ENCODE peak calls at places on chromosomes 12 and 14, in ten cellular contexts. R is foreskin keratinocyte; J is left ventricle myocardium superior; Z is naive thymus-derived CD8-positive, alpha-beta T cell; P is effector memory CD8-positive, alpha-beta T cell; F is left lobe of liver; T is naive thymus-derived CD4-positive, alpha-beta T cell; W is activated CD4-positive, alpha-beta T cell treated with anti-CD3 and anti-CD28 coated beads for 36 hours; S is stimulated activated naive B cell treated with anti-CD40 and anti-IgM and Interleukin-4, amounts not matched to agents 10 μg/mL and 1 μg/mL and 100 μg/mL, for 72 hours; I is aorta. H is an unnamed sample.

GRCh38 chr12:52193991-52194390 is 2.2 kb upstream of the KRT80 start:
- ATAC-seq in F (no peak), R (no peak), S (no peak), W (no peak), P (no peak), J (no peak), Z (no peak), I (no peak), T (no peak), H (no peak)

GRCh38 chr14:68655961-68656360 is 136.9 kb downstream of the ZFP36L1 start:
- ATAC-seq in Z (no peak), W (no peak), P (no peak), J (peak; percentile 15), S (peak; percentile 27), I (no peak), T (no peak), R (no peak), F (peak; percentile 88), H (no peak)

GRCh38 chr12:50132505-50133135 is 20.6 kb downstream of the COX14 start:
- ATAC-seq in J (no peak), W (peak; percentile 71), P (peak; percentile 61), S (no peak), F (no peak), T (peak; percentile 61), I (no peak), R (no peak), Z (peak; percentile 51), H (no peak)

GRCh38 chr12:84508943-84509342 is 403.7 kb downstream of the SLC6A15 start:
- ATAC-seq in S (no peak), F (no peak), Z (peak; percentile 5), R (peak; percentile 72), P (no peak), W (no peak), T (no peak), I (peak; percentile 63), J (peak; percentile 84), H (peak; percentile 79)

GRCh38 chr12:131828671-131829350 is 618 bp downstream of the MMP17 start:
- ATAC-seq in J (peak; percentile 10), T (peak; percentile 26), F (no peak), S (peak; percentile 37), P (peak; percentile 21), W (no peak), I (peak; percentile 3), R (peak; percentile 31), Z (peak; percentile 7), H (no peak)

GRCh38 chr12:42129595-42130204 is 15.0 kb downstream of the GXYLT1 start:
- ATAC-seq in F (peak; percentile 85), W (no peak), T (peak; percentile 61), Z (no peak), P (peak; percentile 54), J (peak; percentile 82), I (peak; percentile 81), S (no peak), R (peak; percentile 82), H (peak; percentile 73)

GRCh38 chr14:46058964-46059580 is 592.5 kb downstream of the RPL10L start:
- ATAC-seq in Z (no peak), W (no peak), P (no peak), R (no peak), S (no peak), T (no peak), I (no peak), J (no peak), F (no peak), H (no peak)

GRCh38 chr14:22475381-22475780 is 113.6 kb downstream of the DAD1 start:
- ATAC-seq in I (no peak), T (no peak), J (no peak), W (no peak), S (peak; percentile 37), R (no peak), Z (no peak), F (no peak), P (no peak), H (no peak)

GRCh38 chr12:105201389-105201788 is 34.6 kb downstream of the APPL2 start:
- ATAC-seq in I (no peak), S (no peak), W (no peak), T (no peak), P (no peak), F (peak; percentile 87), J (peak; percentile 58), Z (no peak), R (no peak), H (no peak)

GRCh38 chr12:109868182-109869051 is 11.9 kb downstream of the GLTP start:
- ATAC-seq in T (no peak), Z (no peak), R (peak; percentile 38), J (no peak), I (no peak), P (no peak), S (no peak), F (no peak), W (peak; percentile 71), H (peak; percentile 70)

GRCh38 chr12:115916910-115917668 is 360.4 kb downstream of the MED13L start:
- ATAC-seq in W (peak; percentile 85), F (peak; percentile 99), P (peak; percentile 80), R (peak; percentile 97), T (peak; percentile 85), I (peak; percentile 74), S (peak; percentile 80), J (peak; percentile 82), Z (peak; percentile 85), H (peak; percentile 97)

GRCh38 chr14:80930836-80931389 is 10.6 kb downstream of the CEP128 start:
- ATAC-seq in W (peak; percentile 99), T (peak; percentile 87), P (peak; percentile 89), J (no peak), I (no peak), R (peak; percentile 87), Z (peak; percentile 91), S (peak; percentile 98), F (peak; percentile 36), H (peak; percentile 75)

GRCh38 chr12:56338643-56339422 is at the start of gene IL23A:
- ATAC-seq in P (peak; percentile 72), T (peak; percentile 85), S (peak; percentile 72), W (peak; percentile 81), Z (peak; percentile 81), R (peak; percentile 90), I (no peak), F (no peak), J (no peak), H (peak; percentile 42)

GRCh38 chr14:52641745-52642144 is 53.6 kb downstream of the ERO1A start:
- ATAC-seq in W (no peak), P (no peak), Z (no peak), J (no peak), R (no peak), S (no peak), F (no peak), I (no peak), T (no peak), H (peak; percentile 25)

GRCh38 chr12:120266180-120266535 is 628 bp upstream of the PXN start:
- ATAC-seq in Z (no peak), R (no peak), S (no peak), P (no peak), J (no peak), T (no peak), I (no peak), W (no peak), F (no peak), H (no peak)

GRCh38 chr12:96352161-96352835 is 47.9 kb downstream of the CDK17 start:
- ATAC-seq in R (no peak), T (peak; percentile 26), J (peak; percentile 65), Z (peak; percentile 21), F (peak; percentile 23), I (peak; percentile 50), W (peak; percentile 42), P (peak; percentile 18), S (peak; percentile 37), H (no peak)